ENCODE peak calls at places on chromosomes 2 and 18, in seven cellular contexts. One of them, this sample, is unnamed.

GRCh38 chr2:158539176-158539895 is 82.6 kb downstream of the PKP4 start:
- DNase-seq in gastrocnemius medialis: no peak
- DNase-seq in Peyer's patch: no peak
- DNase-seq in heart left ventricle: no peak
- DNase-seq in H1: no peak
- DNase-seq in SK-N-SH: no peak
- DNase-seq in breast epithelium: no peak
- DNase-seq in this sample: no peak

GRCh38 chr18:25727281-25727680 is 363.1 kb downstream of the SS18 start:
- DNase-seq in breast epithelium: no peak
- DNase-seq in heart left ventricle: no peak
- DNase-seq in Peyer's patch: no peak
- DNase-seq in H1: no peak
- DNase-seq in gastrocnemius medialis: no peak
- DNase-seq in SK-N-SH: no peak
- DNase-seq in this sample: no peak

GRCh38 chr2:189821953-189822748 is 37.9 kb downstream of the PMS1 start:
- DNase-seq in breast epithelium: no peak
- DNase-seq in SK-N-SH: peak
- DNase-seq in heart left ventricle: no peak
- DNase-seq in Peyer's patch: no peak
- DNase-seq in H1: no peak
- DNase-seq in gastrocnemius medialis: no peak
- DNase-seq in this sample: no peak

GRCh38 chr2:165238295-165238694 is 919 bp upstream of the SCN2A start:
- DNase-seq in gastrocnemius medialis: no peak
- DNase-seq in Peyer's patch: no peak
- DNase-seq in SK-N-SH: no peak
- DNase-seq in heart left ventricle: no peak
- DNase-seq in breast epithelium: no peak
- DNase-seq in H1: no peak
- DNase-seq in this sample: no peak

GRCh38 chr2:101406867-101407266 is 19.6 kb upstream of the CREG2 start:
- DNase-seq in breast epithelium: no peak
- DNase-seq in gastrocnemius medialis: no peak
- DNase-seq in SK-N-SH: no peak
- DNase-seq in H1: no peak
- DNase-seq in heart left ventricle: no peak
- DNase-seq in Peyer's patch: no peak
- DNase-seq in this sample: no peak

GRCh38 chr2:189178726-189179606 is 595 bp downstream of the COL5A2 start:
- DNase-seq in gastrocnemius medialis: no peak
- DNase-seq in Peyer's patch: no peak
- DNase-seq in H1: no peak
- DNase-seq in SK-N-SH: no peak
- DNase-seq in heart left ventricle: no peak
- DNase-seq in breast epithelium: no peak
- DNase-seq in this sample: no peak

GRCh38 chr2:200426754-200427153 is 83.1 kb downstream of the KCTD18 start:
- DNase-seq in H1: no peak
- DNase-seq in SK-N-SH: no peak
- DNase-seq in gastrocnemius medialis: no peak
- DNase-seq in breast epithelium: no peak
- DNase-seq in Peyer's patch: no peak
- DNase-seq in heart left ventricle: no peak
- DNase-seq in this sample: no peak

GRCh38 chr18:74589021-74589420 is 8.6 kb upstream of the ZNF407 start:
- DNase-seq in breast epithelium: no peak
- DNase-seq in SK-N-SH: no peak
- DNase-seq in Peyer's patch: no peak
- DNase-seq in gastrocnemius medialis: no peak
- DNase-seq in H1: no peak
- DNase-seq in heart left ventricle: no peak
- DNase-seq in this sample: no peak

GRCh38 chr2:220078439-220078838 is 451.0 kb downstream of the SLC4A3 start:
- DNase-seq in SK-N-SH: no peak
- DNase-seq in breast epithelium: no peak
- DNase-seq in Peyer's patch: no peak
- DNase-seq in gastrocnemius medialis: no peak
- DNase-seq in heart left ventricle: no peak
- DNase-seq in H1: no peak
- DNase-seq in this sample: no peak

GRCh38 chr2:233584210-233584609 is 17.6 kb upstream of the USP40 start:
- DNase-seq in SK-N-SH: no peak
- DNase-seq in heart left ventricle: no peak
- DNase-seq in breast epithelium: no peak
- DNase-seq in Peyer's patch: no peak
- DNase-seq in H1: no peak
- DNase-seq in gastrocnemius medialis: no peak
- DNase-seq in this sample: no peak

GRCh38 chr2:12965540-12966269 is 249.0 kb downstream of the TRIB2 start:
- DNase-seq in heart left ventricle: no peak
- DNase-seq in gastrocnemius medialis: no peak
- DNase-seq in breast epithelium: no peak
- DNase-seq in Peyer's patch: no peak
- DNase-seq in H1: no peak
- DNase-seq in SK-N-SH: peak
- DNase-seq in this sample: no peak

GRCh38 chr2:80489718-80490117 is 185.2 kb upstream of the LRRTM1 start:
- DNase-seq in heart left ventricle: no peak
- DNase-seq in Peyer's patch: no peak
- DNase-seq in breast epithelium: no peak
- DNase-seq in H1: no peak
- DNase-seq in gastrocnemius medialis: no peak
- DNase-seq in SK-N-SH: no peak
- DNase-seq in this sample: no peak

GRCh38 chr2:241088376-241088775 is 13.7 kb downstream of the MTERF4 start:
- DNase-seq in SK-N-SH: no peak
- DNase-seq in breast epithelium: no peak
- DNase-seq in Peyer's patch: no peak
- DNase-seq in gastrocnemius medialis: no peak
- DNase-seq in H1: no peak
- DNase-seq in heart left ventricle: no peak
- DNase-seq in this sample: no peak

GRCh38 chr2:205383601-205384000 is 298.7 kb upstream of the NRP2 start:
- DNase-seq in SK-N-SH: no peak
- DNase-seq in heart left ventricle: no peak
- DNase-seq in breast epithelium: no peak
- DNase-seq in gastrocnemius medialis: no peak
- DNase-seq in Peyer's patch: no peak
- DNase-seq in H1: no peak
- DNase-seq in this sample: no peak

GRCh38 chr18:23398401-23398800 is 54.7 kb upstream of the RIOK3 start:
- DNase-seq in gastrocnemius medialis: no peak
- DNase-seq in SK-N-SH: no peak
- DNase-seq in H1: no peak
- DNase-seq in breast epithelium: no peak
- DNase-seq in heart left ventricle: no peak
- DNase-seq in Peyer's patch: no peak
- DNase-seq in this sample: no peak

GRCh38 chr18:55038162-55038561 is 78.9 kb upstream of the CCDC68 start:
- DNase-seq in H1: no peak
- DNase-seq in heart left ventricle: no peak
- DNase-seq in breast epithelium: no peak
- DNase-seq in Peyer's patch: no peak
- DNase-seq in gastrocnemius medialis: no peak
- DNase-seq in SK-N-SH: no peak
- DNase-seq in this sample: no peak

GRCh38 chr2:40448476-40449079 is 3.3 kb downstream of the SLC8A1 start:
- DNase-seq in Peyer's patch: no peak
- DNase-seq in SK-N-SH: peak
- DNase-seq in breast epithelium: no peak
- DNase-seq in H1: no peak
- DNase-seq in heart left ventricle: no peak
- DNase-seq in gastrocnemius medialis: no peak
- DNase-seq in this sample: no peak

GRCh38 chr2:40451926-40452605 is at the start of gene SLC8A1:
- DNase-seq in heart left ventricle: peak
- DNase-seq in SK-N-SH: peak
- DNase-seq in H1: no peak
- DNase-seq in gastrocnemius medialis: no peak
- DNase-seq in breast epithelium: no peak
- DNase-seq in Peyer's patch: no peak
- DNase-seq in this sample: peak

GRCh38 chr2:40445467-40445866 is 6.4 kb downstream of the SLC8A1 start:
- DNase-seq in SK-N-SH: no peak
- DNase-seq in breast epithelium: no peak
- DNase-seq in gastrocnemius medialis: no peak
- DNase-seq in H1: no peak
- DNase-seq in Peyer's patch: no peak
- DNase-seq in heart left ventricle: no peak
- DNase-seq in this sample: no peak

GRCh38 chr2:40455661-40456060 is 3.8 kb upstream of the SLC8A1 start:
- DNase-seq in gastrocnemius medialis: no peak
- DNase-seq in Peyer's patch: no peak
- DNase-seq in heart left ventricle: no peak
- DNase-seq in SK-N-SH: no peak
- DNase-seq in H1: no peak
- DNase-seq in breast epithelium: no peak
- DNase-seq in this sample: no peak

DNA sequence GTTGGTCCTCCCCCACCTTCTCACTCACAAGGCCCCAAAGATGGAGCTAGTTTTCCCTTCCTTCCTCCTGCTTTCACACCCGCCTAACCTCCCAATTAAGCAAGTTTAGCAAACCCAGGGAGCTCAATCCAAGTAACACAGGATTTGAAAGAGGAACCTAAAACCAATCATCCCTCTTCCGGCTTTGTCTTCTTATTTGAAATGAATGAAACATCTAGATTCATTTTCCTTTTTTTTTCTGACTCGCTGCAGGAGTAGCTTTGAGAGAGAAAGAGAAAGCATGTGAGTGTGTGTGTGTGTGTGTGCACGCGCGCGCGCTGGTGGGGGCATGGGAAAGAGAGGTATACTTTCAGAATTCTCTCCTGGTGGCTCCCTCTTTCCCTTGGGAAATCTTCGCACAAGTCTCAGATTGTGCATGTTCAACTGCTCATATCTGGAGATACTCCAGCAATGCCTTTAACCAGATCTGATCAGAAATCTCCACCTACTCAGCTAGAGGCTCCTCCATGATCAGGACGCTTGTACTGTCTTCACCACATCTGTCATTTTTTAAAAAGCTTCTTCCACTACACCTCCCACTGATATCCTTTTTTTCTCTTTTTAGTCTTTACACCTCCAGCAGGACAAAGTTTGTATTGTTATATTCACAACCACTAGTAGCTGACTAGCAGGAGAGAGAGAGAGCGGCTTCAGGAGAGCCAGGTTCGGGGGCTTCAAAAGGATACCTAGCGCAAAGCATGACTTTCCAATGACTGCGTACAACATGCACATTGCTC is 1.6 kb downstream of the SLC8A1 start:
- DNase-seq in H1: no peak
- DNase-seq in gastrocnemius medialis: no peak
- DNase-seq in SK-N-SH: peak
- DNase-seq in Peyer's patch: no peak
- DNase-seq in breast epithelium: no peak
- DNase-seq in heart left ventricle: no peak
- DNase-seq in this sample: peak
- H3K27ac ChIP-seq in H1: no peak
- H3K27ac ChIP-seq in gastrocnemius medialis: peak
- H3K27ac ChIP-seq in SK-N-SH: peak
- H3K27ac ChIP-seq in Peyer's patch: peak
- H3K27ac ChIP-seq in breast epithelium: no peak
- H3K27ac ChIP-seq in heart left ventricle: peak
- H3K27ac ChIP-seq in this sample: peak

GRCh38 chr2:60552851-60553495 is 481 bp downstream of the BCL11A start:
- DNase-seq in SK-N-SH: no peak
- DNase-seq in H1: no peak
- DNase-seq in gastrocnemius medialis: no peak
- DNase-seq in heart left ventricle: no peak
- DNase-seq in Peyer's patch: no peak
- DNase-seq in breast epithelium: no peak
- DNase-seq in this sample: no peak
- TF ChIP-seq CTCF in SK-N-SH: no peak
- TF ChIP-seq CTCF in H1: no peak
- TF ChIP-seq CTCF in gastrocnemius medialis: no peak
- TF ChIP-seq CTCF in heart left ventricle: no peak
- TF ChIP-seq CTCF in Peyer's patch: no peak
- TF ChIP-seq CTCF in breast epithelium: no peak
- TF ChIP-seq CTCF in this sample: no peak

GRCh38 chr18:49167084-49167483 is 216.3 kb upstream of the SMAD7 start:
- DNase-seq in breast epithelium: no peak
- DNase-seq in heart left ventricle: no peak
- DNase-seq in Peyer's patch: no peak
- DNase-seq in SK-N-SH: no peak
- DNase-seq in gastrocnemius medialis: no peak
- DNase-seq in H1: no peak
- DNase-seq in this sample: no peak
- H3K27ac ChIP-seq in breast epithelium: no peak
- H3K27ac ChIP-seq in heart left ventricle: no peak
- H3K27ac ChIP-seq in Peyer's patch: no peak
- H3K27ac ChIP-seq in SK-N-SH: no peak
- H3K27ac ChIP-seq in gastrocnemius medialis: no peak
- H3K27ac ChIP-seq in H1: no peak
- H3K27ac ChIP-seq in this sample: no peak

GRCh38 chr2:23618265-23618664 is 233.3 kb downstream of the KLHL29 start:
- DNase-seq in SK-N-SH: no peak
- DNase-seq in Peyer's patch: no peak
- DNase-seq in gastrocnemius medialis: no peak
- DNase-seq in heart left ventricle: no peak
- DNase-seq in breast epithelium: no peak
- DNase-seq in H1: no peak
- DNase-seq in this sample: no peak

GRCh38 chr2:23616630-23617029 is 231.7 kb downstream of the KLHL29 start:
- DNase-seq in Peyer's patch: no peak
- DNase-seq in heart left ventricle: no peak
- DNase-seq in H1: no peak
- DNase-seq in gastrocnemius medialis: no peak
- DNase-seq in breast epithelium: no peak
- DNase-seq in SK-N-SH: no peak
- DNase-seq in this sample: no peak

GRCh38 chr2:23617817-23618216 is 232.8 kb downstream of the KLHL29 start:
- DNase-seq in H1: no peak
- DNase-seq in breast epithelium: no peak
- DNase-seq in SK-N-SH: no peak
- DNase-seq in gastrocnemius medialis: no peak
- DNase-seq in Peyer's patch: no peak
- DNase-seq in heart left ventricle: peak
- DNase-seq in this sample: peak

GRCh38 chr2:23618696-23619530 is 233.9 kb downstream of the KLHL29 start:
- DNase-seq in H1: no peak
- DNase-seq in gastrocnemius medialis: no peak
- DNase-seq in heart left ventricle: no peak
- DNase-seq in Peyer's patch: no peak
- DNase-seq in breast epithelium: no peak
- DNase-seq in SK-N-SH: peak
- DNase-seq in this sample: no peak

DNA sequence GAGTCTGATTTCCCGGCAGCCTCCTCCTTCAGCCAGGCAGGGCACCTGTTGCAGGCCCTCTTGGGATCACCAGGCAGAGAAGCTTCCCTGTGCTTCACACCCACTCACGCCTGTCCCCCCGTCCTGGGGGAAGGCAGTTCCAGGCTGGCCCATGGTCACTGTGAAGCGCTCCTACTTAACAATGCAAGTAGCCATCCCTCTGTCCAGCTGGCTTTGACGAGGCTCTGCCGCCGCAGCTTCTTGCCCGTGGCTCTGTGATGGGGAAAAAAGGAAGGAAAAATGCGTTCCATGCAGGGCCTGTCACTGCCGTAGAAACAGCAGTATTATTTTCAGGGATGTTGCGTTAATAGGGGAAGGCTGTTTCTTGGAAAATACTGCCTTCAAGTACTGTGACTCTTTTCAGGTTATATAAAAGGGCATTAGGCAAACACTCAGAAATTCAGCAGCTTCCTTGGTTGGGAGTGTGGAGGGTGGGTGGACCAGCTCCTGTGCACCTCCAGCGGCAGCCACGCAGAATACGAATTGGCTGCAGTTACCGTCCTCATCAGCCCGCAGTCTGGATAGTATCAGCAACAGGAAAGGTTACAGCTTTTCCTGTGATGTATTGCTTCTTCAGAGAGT is 232.3 kb downstream of the KLHL29 start:
- DNase-seq in heart left ventricle: peak
- DNase-seq in H1: no peak
- DNase-seq in Peyer's patch: no peak
- DNase-seq in SK-N-SH: no peak
- DNase-seq in gastrocnemius medialis: peak
- DNase-seq in breast epithelium: peak
- DNase-seq in this sample: no peak
- TF ChIP-seq CTCF in heart left ventricle: peak
- TF ChIP-seq CTCF in H1: no peak
- TF ChIP-seq CTCF in Peyer's patch: peak
- TF ChIP-seq CTCF in SK-N-SH: no peak
- TF ChIP-seq CTCF in gastrocnemius medialis: peak
- TF ChIP-seq CTCF in breast epithelium: peak
- TF ChIP-seq CTCF in this sample: no peak